ENCODE peak calls at places on chromosomes 12 and 14, in ten cellular contexts. F is GDM1, I is DMS 273 treated with DMSO at 0.1 percent for 48 hours, M is ureter, C is right atrium auricular region, Q is lower lobe of right lung, K is HTR-8/SVneo, G is epithelial cell of esophagus, B is erythroblast, D is NCI-H510A. L is an unnamed sample.

GRCh38 chr12:105485321-105485910 is 154.9 kb downstream of the C12orf75 start:
- DNase-seq in B (no peak), C (peak), M (no peak), I (no peak), Q (no peak), G (peak), K (no peak), F (no peak), D (no peak), L (no peak)

GRCh38 chr14:92570863-92571262 is 57.3 kb downstream of the RIN3 start:
- DNase-seq in K (no peak), Q (no peak), G (no peak), B (no peak), C (no peak), M (no peak), D (no peak), F (no peak), I (no peak), L (no peak)

GRCh38 chr12:50297027-50297426 is 13.7 kb upstream of the LIMA1 start:
- DNase-seq in G (no peak), B (no peak), F (no peak), C (no peak), M (no peak), I (no peak), D (no peak), K (no peak), Q (no peak), L (no peak)

GRCh38 chr14:56975521-56975920 is 165.2 kb upstream of the OTX2 start:
- DNase-seq in K (no peak), G (peak), B (no peak), F (no peak), I (no peak), M (no peak), D (no peak), C (no peak), Q (no peak), L (no peak)

GRCh38 chr12:79691299-79692248 is 810 bp upstream of the PAWR start:
- DNase-seq in G (peak), C (no peak), K (peak), Q (no peak), F (no peak), B (peak), D (peak), I (no peak), M (no peak), L (no peak)

GRCh38 chr12:9813821-9814798 is 13.2 kb upstream of the KLRF1 start:
- DNase-seq in M (peak), D (no peak), F (peak), B (peak), C (peak), K (peak), G (peak), Q (peak), I (no peak), L (peak)

GRCh38 chr14:43938588-43939281 is 568.3 kb downstream of the FSCB start:
- DNase-seq in Q (no peak), F (no peak), G (no peak), K (no peak), D (no peak), I (no peak), B (no peak), C (no peak), M (no peak), L (no peak)

GRCh38 chr14:47102472-47102871 is 450.9 kb upstream of the RPL10L start:
- DNase-seq in Q (no peak), G (no peak), I (no peak), K (no peak), F (no peak), B (no peak), D (no peak), M (no peak), C (no peak), L (no peak)

GRCh38 chr12:50251619-50252300 is 31.6 kb downstream of the LIMA1 start:
- DNase-seq in G (peak), D (no peak), F (no peak), M (no peak), I (no peak), Q (no peak), K (no peak), B (no peak), C (no peak), L (no peak)

GRCh38 chr12:100199347-100200136 is 1.1 kb upstream of the ACTR6 start:
- DNase-seq in D (peak), F (no peak), I (no peak), C (peak), Q (peak), G (peak), M (peak), B (peak), K (peak), L (peak)

GRCh38 chr12:108638141-108638823 is 4.6 kb upstream of the SELPLG start:
- DNase-seq in Q (peak), M (no peak), D (no peak), I (no peak), G (no peak), B (no peak), F (peak), K (no peak), C (peak), L (no peak)

GRCh38 chr14:21894003-21894897 is 220.6 kb upstream of the OR4E1 start:
- DNase-seq in Q (no peak), G (peak), C (no peak), M (no peak), B (peak), F (peak), I (no peak), K (no peak), D (no peak), L (peak)

GRCh38 chr14:26702721-26703250 is 105.0 kb upstream of the NOVA1 start:
- DNase-seq in K (no peak), C (no peak), F (no peak), G (peak), I (no peak), M (no peak), B (no peak), D (no peak), Q (no peak), L (no peak)

GRCh38 chr14:103141117-103141796 is 18.0 kb downstream of the TNFAIP2 start:
- DNase-seq in M (peak), G (peak), C (no peak), I (no peak), D (peak), F (peak), K (no peak), B (peak), Q (peak), L (peak)

GRCh38 chr14:76101980-76102379 is 49.7 kb upstream of the GPATCH2L start:
- DNase-seq in K (peak), Q (no peak), B (no peak), G (no peak), C (no peak), M (no peak), D (no peak), F (no peak), I (no peak), L (no peak)

GRCh38 chr14:72510566-72510965 is 383.3 kb downstream of the DPF3 start:
- DNase-seq in F (no peak), M (no peak), G (no peak), D (no peak), B (no peak), I (no peak), C (no peak), K (no peak), Q (no peak), L (no peak)

GRCh38 chr12:30905483-30906009 is 21.0 kb upstream of the TSPAN11 start:
- DNase-seq in M (no peak), G (no peak), D (no peak), Q (no peak), I (no peak), B (no peak), K (no peak), C (no peak), F (no peak), L (no peak)

GRCh38 chr12:47818701-47819543 is 781 bp downstream of the HDAC7 start:
- DNase-seq in F (no peak), D (peak), G (no peak), Q (peak), B (peak), C (no peak), K (no peak), M (peak), I (no peak), L (peak)

GRCh38 chr14:68268719-68269118 is 449.1 kb downstream of the RAD51B start:
- DNase-seq in C (no peak), D (no peak), G (no peak), F (no peak), K (no peak), Q (no peak), M (no peak), I (no peak), B (no peak), L (no peak)

GRCh38 chr14:102900631-102901571 is 21.6 kb upstream of the AMN start:
- DNase-seq in I (no peak), G (no peak), B (no peak), Q (peak), C (no peak), D (no peak), M (no peak), K (no peak), F (no peak), L (no peak)

GRCh38 chr12:132550830-132551229 is 59.6 kb downstream of the LRCOL1 start:
- DNase-seq in I (no peak), M (no peak), D (no peak), C (no peak), G (no peak), B (no peak), K (no peak), F (no peak), Q (no peak), L (no peak)

GRCh38 chr12:100268835-100269564 is 2.0 kb downstream of the SCYL2 start:
- DNase-seq in Q (no peak), I (no peak), C (no peak), K (no peak), D (no peak), M (no peak), F (no peak), B (peak), G (no peak), L (peak)

GRCh38 chr12:87383705-87384104 is 645.5 kb downstream of the C12orf50 start:
- DNase-seq in I (no peak), B (no peak), C (no peak), Q (no peak), F (no peak), D (no peak), M (no peak), G (peak), K (no peak), L (no peak)